ENCODE peak calls at places on chromosomes 6 and 20, in seven cellular contexts. N is GOT3; D is stimulated activated CD4-positive, alpha-beta T cell treated with anti-CD3 and anti-CD28 coated beads, TNF-alpha, amount 100 ng/mL, for 24 hours; I is activated T-cell treated with anti-CD3 and anti-CD28 coated beads, Interleukin-2, amount 50 U/mL, for 24 hours; Z is H9; A is NCI-H1092; F is T-cell. P is an unnamed sample.

GRCh38 chr6:22613695-22614094 is 44.3 kb downstream of the HDGFL1 start:
- DNase-seq in N (no peak), F (no peak), Z (no peak), D (no peak), I (no peak), A (no peak), P (peak; percentile 62)

GRCh38 chr20:19120011-19120410 is 92.4 kb upstream of the SLC24A3 start:
- DNase-seq in I (no peak), A (no peak), N (no peak), Z (no peak), D (no peak), F (no peak), P (no peak)

GRCh38 chr6:35024601-35025054 is 116.5 kb downstream of the TCP11 start:
- DNase-seq in Z (no peak), F (no peak), A (peak; percentile 32), D (no peak), I (no peak), N (no peak), P (peak; percentile 67)

GRCh38 chr6:69774740-69775350 is 22.0 kb downstream of the LMBRD1 start:
- DNase-seq in F (no peak), A (no peak), D (no peak), N (no peak), I (no peak), Z (no peak), P (no peak)

GRCh38 chr20:47051936-47052566 is 157.4 kb downstream of the EYA2 start:
- DNase-seq in I (no peak), D (no peak), Z (no peak), A (no peak), N (no peak), F (no peak), P (no peak)

GRCh38 chr6:53795702-53796450 is 1.1 kb downstream of the LRRC1 start:
- DNase-seq in N (no peak), F (no peak), I (peak; percentile 51), A (no peak), D (no peak), Z (no peak), P (peak; percentile 34)

GRCh38 chr20:14882157-14882556 is 544.7 kb upstream of the FLRT3 start:
- DNase-seq in D (no peak), F (no peak), A (no peak), Z (no peak), N (no peak), I (no peak), P (no peak)

GRCh38 chr20:3420211-3420707 is 12.8 kb upstream of the DNAAF9 start:
- DNase-seq in Z (no peak), F (no peak), I (peak; percentile 37), A (no peak), N (no peak), D (peak; percentile 32), P (peak; percentile 29)

GRCh38 chr6:162942860-162943259 is 215.1 kb downstream of the PACRG start:
- DNase-seq in I (no peak), F (no peak), A (no peak), Z (no peak), D (no peak), N (no peak), P (peak; percentile 96)

GRCh38 chr20:62989201-62989601 is 17.6 kb downstream of the BHLHE23 start:
- DNase-seq in I (no peak), N (no peak), A (no peak), F (no peak), Z (no peak), D (no peak), P (no peak)

GRCh38 chr6:104418125-104418524 is 441.6 kb downstream of the HACE1 start:
- DNase-seq in A (no peak), I (no peak), F (no peak), N (no peak), Z (no peak), D (no peak), P (peak; percentile 20)

GRCh38 chr6:42618686-42619085 is 54.9 kb downstream of the UBR2 start:
- DNase-seq in F (no peak), N (no peak), D (no peak), I (no peak), A (no peak), Z (peak; percentile 31), P (peak; percentile 54)

GRCh38 chr6:125444234-125444949 is 142.6 kb upstream of the HDDC2 start:
- DNase-seq in I (no peak), A (no peak), D (no peak), Z (peak; percentile 36), N (no peak), F (no peak), P (no peak)

GRCh38 chr6:165676435-165677068 is 13.5 kb upstream of the PDE10A start:
- DNase-seq in A (no peak), D (no peak), N (no peak), F (no peak), I (no peak), Z (peak; percentile 53), P (no peak)

GRCh38 chr6:135085700-135086413 is 31.2 kb upstream of the HBS1L start:
- DNase-seq in N (no peak), D (no peak), I (no peak), Z (no peak), F (no peak), A (no peak), P (no peak)

GRCh38 chr6:219641-220198 is 72.6 kb upstream of the DUSP22 start:
- DNase-seq in N (peak; percentile 12), D (no peak), I (no peak), F (no peak), A (no peak), Z (peak; percentile 65), P (peak; percentile 54)